ENCODE peak calls at places on chromosomes 11 and 22, in ten cellular contexts. D is stimulated activated CD4-positive, alpha-beta T cell treated with anti-CD3 and anti-CD28 coated beads, Interleukin-1b, Interleukin-23, amount 100 ng/mL, for 24 hours; E is Right ventricle myocardium superior; Y is NCI-H1417; C is activated gamma-delta T cell treated with anti-CD3 and anti-CD28 coated beads, Interleukin-2, amount 50 U/mL, for 16 hours; B is cardiac muscle cell; N is stromal cell of bone marrow; M is HS-5; Z is T47D; X is HuH-7.5. P is an unnamed sample.
A peak's percentile ranks its signal among the peaks of the same experiment; 100 is the strongest.

GRCh38 chr22:33400061-33400840 is 342.1 kb upstream of the SYN3 start:
- DNase-seq in N (no peak), B (no peak), Z (peak; percentile 13), X (no peak), M (no peak), D (no peak), E (no peak), C (no peak), Y (no peak), P (no peak)

GRCh38 chr22:20204821-20205220 is 54.0 kb upstream of the CCDC188 start:
- DNase-seq in Y (no peak), Z (no peak), N (no peak), D (no peak), B (peak; percentile 65), M (no peak), E (no peak), X (no peak), C (no peak), P (no peak)

GRCh38 chr22:28247114-28247513 is 328.1 kb upstream of the PITPNB start:
- DNase-seq in C (no peak), B (no peak), Y (no peak), Z (no peak), M (no peak), E (no peak), D (no peak), N (no peak), X (no peak), P (no peak)

GRCh38 chr11:73965076-73965763 is 14.4 kb downstream of the DNAJB13 start:
- DNase-seq in M (no peak), E (peak; percentile 29), Y (no peak), X (no peak), C (no peak), D (no peak), B (no peak), N (no peak), Z (peak; percentile 52), P (no peak)

GRCh38 chr22:44824271-44824670 is 71.9 kb downstream of the ARHGAP8 start:
- DNase-seq in M (no peak), C (no peak), Z (no peak), B (no peak), E (peak; percentile 6), N (no peak), D (no peak), Y (no peak), X (no peak), P (no peak)

GRCh38 chr11:82732734-82733443 is 775 bp downstream of the FAM181B start:
- DNase-seq in M (no peak), Z (no peak), B (peak; percentile 43), N (no peak), Y (no peak), D (no peak), X (peak; percentile 17), C (no peak), E (no peak), P (peak; percentile 35)

GRCh38 chr11:46513934-46514342 is 79.9 kb downstream of the AMBRA1 start:
- DNase-seq in B (peak; percentile 57), C (no peak), M (no peak), X (no peak), D (no peak), E (peak; percentile 50), Z (peak; percentile 27), N (no peak), Y (peak; percentile 70), P (peak; percentile 59)

GRCh38 chr11:21263026-21263425 is 593.6 kb downstream of the NELL1 start:
- DNase-seq in E (no peak), Z (no peak), D (no peak), M (no peak), B (no peak), N (no peak), Y (peak; percentile 53), C (no peak), X (no peak), P (no peak)

GRCh38 chr22:22599248-22599647 is 40.2 kb upstream of the PRAME start:
- DNase-seq in X (no peak), D (no peak), Z (no peak), E (no peak), B (no peak), Y (no peak), N (no peak), M (no peak), C (no peak), P (no peak)

GRCh38 chr11:111213256-111213655 is 32.3 kb upstream of the POU2AF2 start:
- DNase-seq in Y (no peak), E (no peak), Z (no peak), N (no peak), D (no peak), B (no peak), C (no peak), M (no peak), X (no peak), P (no peak)

GRCh38 chr22:31496735-31497146 is 405 bp downstream of the SFI1 start:
- DNase-seq in Y (no peak), M (no peak), D (no peak), Z (peak; percentile 36), B (no peak), E (peak; percentile 60), N (no peak), C (peak; percentile 31), X (no peak), P (peak; percentile 45)

GRCh38 chr11:10486161-10486840 is 31.2 kb downstream of the AMPD3 start:
- DNase-seq in Y (no peak), X (no peak), B (no peak), E (no peak), M (no peak), Z (no peak), C (no peak), D (no peak), N (no peak), P (no peak)

GRCh38 chr11:98423933-98424332 is 596.8 kb upstream of the CNTN5 start:
- DNase-seq in C (no peak), B (no peak), E (no peak), Z (no peak), N (no peak), M (no peak), Y (no peak), X (no peak), D (no peak), P (no peak)

GRCh38 chr11:69530278-69531070 is 49.0 kb downstream of the LINC01488 start:
- DNase-seq in Y (no peak), X (no peak), Z (no peak), C (no peak), E (no peak), N (no peak), D (no peak), B (no peak), M (no peak), P (no peak)

GRCh38 chr11:60631939-60632338 is 67.5 kb upstream of the MS4A8 start:
- DNase-seq in B (no peak), C (no peak), Y (no peak), N (no peak), M (no peak), E (no peak), D (no peak), X (no peak), Z (no peak), P (no peak)

GRCh38 chr11:121140369-121140768 is 39.3 kb downstream of the TECTA start:
- DNase-seq in D (no peak), Y (no peak), N (no peak), X (no peak), C (no peak), B (no peak), Z (no peak), E (no peak), M (no peak), P (no peak)

GRCh38 chr22:28956506-28956905 is 73.1 kb downstream of the ZNRF3 start:
- DNase-seq in M (no peak), B (no peak), X (no peak), N (no peak), Y (no peak), Z (no peak), D (no peak), C (no peak), E (no peak), P (no peak)

GRCh38 chr11:12792018-12792417 is 117.8 kb downstream of the TEAD1 start:
- DNase-seq in X (no peak), Y (no peak), M (no peak), B (no peak), N (no peak), E (no peak), C (no peak), Z (no peak), D (no peak), P (no peak)

GRCh38 chr11:127624455-127624854 is 623.9 kb upstream of the KIRREL3 start:
- DNase-seq in D (no peak), M (no peak), B (no peak), Z (no peak), N (no peak), Y (no peak), X (no peak), E (no peak), C (no peak), P (peak; percentile 39)

GRCh38 chr11:131675489-131675888 is 305.1 kb downstream of the NTM start:
- DNase-seq in X (no peak), B (no peak), Z (no peak), M (no peak), C (no peak), N (no peak), D (no peak), Y (no peak), E (no peak), P (no peak)

GRCh38 chr11:13009921-13010736 is 1.0 kb downstream of the RASSF10 start:
- DNase-seq in B (peak; percentile 56), E (peak; percentile 43), M (no peak), D (no peak), X (peak; percentile 37), Y (peak; percentile 31), C (no peak), Z (peak; percentile 22), N (no peak), P (peak; percentile 28)

GRCh38 chr11:71102251-71102995 is 150.0 kb downstream of the SHANK2 start:
- DNase-seq in M (no peak), X (no peak), D (no peak), Z (no peak), B (no peak), E (no peak), N (no peak), C (no peak), Y (no peak), P (no peak)

GRCh38 chr11:75795276-75796090 is 19.5 kb upstream of the UVRAG start:
- DNase-seq in X (no peak), Z (no peak), D (no peak), Y (no peak), N (no peak), B (no peak), E (peak; percentile 33), M (no peak), C (no peak), P (no peak)

GRCh38 chr11:116782728-116783127 is 5.1 kb downstream of the ZPR1 start:
- DNase-seq in D (no peak), N (peak; percentile 61), B (no peak), X (no peak), Y (no peak), E (no peak), C (no peak), Z (no peak), M (no peak), P (no peak)

GRCh38 chr11:73218106-73218829 is at the start of gene P2RY2:
- DNase-seq in E (peak; percentile 91), Y (no peak), N (no peak), X (peak; percentile 81), C (no peak), B (peak; percentile 79), Z (peak; percentile 92), M (no peak), D (no peak), P (peak; percentile 92)

GRCh38 chr11:35260342-35260985 is 121.5 kb downstream of the CD44 start:
- DNase-seq in E (no peak), D (no peak), Y (no peak), C (no peak), Z (no peak), N (peak; percentile 91), B (no peak), X (no peak), M (peak; percentile 65), P (no peak)

GRCh38 chr11:1271002-1271401 is 38.4 kb downstream of the TOLLIP start:
- DNase-seq in E (peak; percentile 17), B (peak; percentile 38), Y (no peak), M (no peak), N (no peak), C (no peak), D (no peak), X (no peak), Z (no peak), P (peak; percentile 25)

GRCh38 chr22:46068908-46069481 is 81.3 kb upstream of the PPARA start:
- DNase-seq in M (no peak), X (no peak), D (no peak), N (no peak), C (no peak), Y (no peak), B (no peak), Z (peak; percentile 50), E (peak; percentile 47), P (peak; percentile 45)